ENCODE peak calls at places on chromosomes 3 and 15, in five cellular contexts. One of them, this sample, is unnamed.

GRCh38 chr3:195475614-195476013 is 32.8 kb upstream of the ACAP2 start:
- DNase-seq in KG1: no peak
- DNase-seq in LoVo: no peak
- DNase-seq in activated gamma-delta T cell treated with Interleukin-2 at 50 U/mL for 16 hours: no peak
- DNase-seq in HCEC 1CT: no peak
- DNase-seq in this sample: no peak

GRCh38 chr3:177459397-177459796 is 262.1 kb upstream of the TBL1XR1 start:
- DNase-seq in LoVo: no peak
- DNase-seq in KG1: no peak
- DNase-seq in activated gamma-delta T cell treated with Interleukin-2 at 50 U/mL for 16 hours: no peak
- DNase-seq in HCEC 1CT: peak
- DNase-seq in this sample: no peak

GRCh38 chr15:57509965-57510364 is 81.7 kb upstream of the MYZAP start:
- DNase-seq in KG1: no peak
- DNase-seq in HCEC 1CT: no peak
- DNase-seq in LoVo: no peak
- DNase-seq in activated gamma-delta T cell treated with Interleukin-2 at 50 U/mL for 16 hours: no peak
- DNase-seq in this sample: no peak

GRCh38 chr3:22900296-22900695 is 302.8 kb upstream of the UBE2E2 start:
- DNase-seq in activated gamma-delta T cell treated with Interleukin-2 at 50 U/mL for 16 hours: no peak
- DNase-seq in KG1: no peak
- DNase-seq in LoVo: no peak
- DNase-seq in HCEC 1CT: no peak
- DNase-seq in this sample: no peak

GRCh38 chr15:37134699-37135131 is 34.4 kb upstream of the MEIS2 start:
- DNase-seq in HCEC 1CT: peak
- DNase-seq in KG1: no peak
- DNase-seq in activated gamma-delta T cell treated with Interleukin-2 at 50 U/mL for 16 hours: no peak
- DNase-seq in LoVo: peak
- DNase-seq in this sample: no peak

GRCh38 chr15:89641053-89641452 is 14.2 kb downstream of the KIF7 start:
- DNase-seq in activated gamma-delta T cell treated with Interleukin-2 at 50 U/mL for 16 hours: no peak
- DNase-seq in KG1: no peak
- DNase-seq in HCEC 1CT: no peak
- DNase-seq in LoVo: no peak
- DNase-seq in this sample: no peak

GRCh38 chr15:90839187-90840071 is 29.0 kb upstream of the FURIN start:
- DNase-seq in LoVo: no peak
- DNase-seq in KG1: no peak
- DNase-seq in activated gamma-delta T cell treated with Interleukin-2 at 50 U/mL for 16 hours: no peak
- DNase-seq in HCEC 1CT: no peak
- DNase-seq in this sample: no peak

GRCh38 chr3:102129774-102130608 is 280.7 kb downstream of the NFKBIZ start:
- DNase-seq in activated gamma-delta T cell treated with Interleukin-2 at 50 U/mL for 16 hours: no peak
- DNase-seq in HCEC 1CT: peak
- DNase-seq in LoVo: peak
- DNase-seq in KG1: no peak
- DNase-seq in this sample: no peak

GRCh38 chr3:139518926-139519842 is 20.4 kb downstream of the RBP1 start:
- DNase-seq in LoVo: no peak
- DNase-seq in HCEC 1CT: no peak
- DNase-seq in KG1: no peak
- DNase-seq in activated gamma-delta T cell treated with Interleukin-2 at 50 U/mL for 16 hours: no peak
- DNase-seq in this sample: no peak

GRCh38 chr15:67405208-67406191 is 115.4 kb upstream of the C15orf61 start:
- DNase-seq in activated gamma-delta T cell treated with Interleukin-2 at 50 U/mL for 16 hours: no peak
- DNase-seq in KG1: no peak
- DNase-seq in LoVo: no peak
- DNase-seq in HCEC 1CT: peak
- DNase-seq in this sample: no peak

GRCh38 chr3:29515451-29515850 is 234.6 kb downstream of the RBMS3 start:
- DNase-seq in KG1: no peak
- DNase-seq in LoVo: no peak
- DNase-seq in activated gamma-delta T cell treated with Interleukin-2 at 50 U/mL for 16 hours: no peak
- DNase-seq in HCEC 1CT: peak
- DNase-seq in this sample: no peak

GRCh38 chr3:129572603-129573002 is 29.6 kb downstream of the H1-8 start:
- DNase-seq in LoVo: no peak
- DNase-seq in KG1: no peak
- DNase-seq in activated gamma-delta T cell treated with Interleukin-2 at 50 U/mL for 16 hours: no peak
- DNase-seq in HCEC 1CT: no peak
- DNase-seq in this sample: no peak

GRCh38 chr3:139664958-139665357 is 12.8 kb downstream of the NMNAT3 start:
- DNase-seq in activated gamma-delta T cell treated with Interleukin-2 at 50 U/mL for 16 hours: no peak
- DNase-seq in LoVo: no peak
- DNase-seq in KG1: no peak
- DNase-seq in HCEC 1CT: no peak
- DNase-seq in this sample: no peak

GRCh38 chr3:115285001-115285400 is 137.9 kb upstream of the ZBTB20 start:
- DNase-seq in activated gamma-delta T cell treated with Interleukin-2 at 50 U/mL for 16 hours: no peak
- DNase-seq in HCEC 1CT: no peak
- DNase-seq in KG1: no peak
- DNase-seq in LoVo: no peak
- DNase-seq in this sample: no peak

GRCh38 chr3:183698318-183698731 is 728 bp downstream of the YEATS2 start:
- DNase-seq in HCEC 1CT: peak
- DNase-seq in KG1: no peak
- DNase-seq in activated gamma-delta T cell treated with Interleukin-2 at 50 U/mL for 16 hours: peak
- DNase-seq in LoVo: peak
- DNase-seq in this sample: peak

GRCh38 chr3:57397175-57398026 is 104.9 kb upstream of the ASB14 start:
- DNase-seq in KG1: peak
- DNase-seq in HCEC 1CT: peak
- DNase-seq in LoVo: peak
- DNase-seq in activated gamma-delta T cell treated with Interleukin-2 at 50 U/mL for 16 hours: peak
- DNase-seq in this sample: peak

GRCh38 chr15:89669941-89670340 is 9.2 kb downstream of the PLIN1 start:
- DNase-seq in KG1: no peak
- DNase-seq in activated gamma-delta T cell treated with Interleukin-2 at 50 U/mL for 16 hours: no peak
- DNase-seq in HCEC 1CT: no peak
- DNase-seq in LoVo: no peak
- DNase-seq in this sample: no peak

GRCh38 chr3:98994128-98994762 is 92.8 kb upstream of the DCBLD2 start:
- DNase-seq in HCEC 1CT: peak
- DNase-seq in LoVo: peak
- DNase-seq in activated gamma-delta T cell treated with Interleukin-2 at 50 U/mL for 16 hours: no peak
- DNase-seq in KG1: no peak
- DNase-seq in this sample: no peak

GRCh38 chr15:66997212-66997611 is 68.2 kb upstream of the SMAD3 start:
- DNase-seq in LoVo: peak
- DNase-seq in activated gamma-delta T cell treated with Interleukin-2 at 50 U/mL for 16 hours: no peak
- DNase-seq in KG1: no peak
- DNase-seq in HCEC 1CT: peak
- DNase-seq in this sample: no peak

GRCh38 chr3:156644958-156645357 is 29.4 kb upstream of the TIPARP start:
- DNase-seq in LoVo: no peak
- DNase-seq in HCEC 1CT: no peak
- DNase-seq in activated gamma-delta T cell treated with Interleukin-2 at 50 U/mL for 16 hours: no peak
- DNase-seq in KG1: no peak
- DNase-seq in this sample: no peak

GRCh38 chr3:60064210-60065178 is 1014.7 kb upstream of the CFAP20DC start:
- DNase-seq in LoVo: no peak
- DNase-seq in KG1: no peak
- DNase-seq in activated gamma-delta T cell treated with Interleukin-2 at 50 U/mL for 16 hours: no peak
- DNase-seq in HCEC 1CT: peak
- DNase-seq in this sample: no peak

GRCh38 chr3:42012935-42013651 is 51.2 kb upstream of the ULK4 start:
- DNase-seq in KG1: no peak
- DNase-seq in activated gamma-delta T cell treated with Interleukin-2 at 50 U/mL for 16 hours: peak
- DNase-seq in HCEC 1CT: peak
- DNase-seq in LoVo: peak
- DNase-seq in this sample: peak

GRCh38 chr3:119219069-119219468 is 21.6 kb downstream of the B4GALT4 start:
- DNase-seq in HCEC 1CT: no peak
- DNase-seq in KG1: no peak
- DNase-seq in activated gamma-delta T cell treated with Interleukin-2 at 50 U/mL for 16 hours: no peak
- DNase-seq in LoVo: no peak
- DNase-seq in this sample: peak

GRCh38 chr3:23430781-23431423 is 227.8 kb downstream of the UBE2E2 start:
- DNase-seq in activated gamma-delta T cell treated with Interleukin-2 at 50 U/mL for 16 hours: no peak
- DNase-seq in LoVo: no peak
- DNase-seq in HCEC 1CT: peak
- DNase-seq in KG1: no peak
- DNase-seq in this sample: no peak

GRCh38 chr15:20659265-20659664 is 117.7 kb upstream of the GOLGA6L6 start:
- DNase-seq in KG1: no peak
- DNase-seq in LoVo: no peak
- DNase-seq in activated gamma-delta T cell treated with Interleukin-2 at 50 U/mL for 16 hours: no peak
- DNase-seq in HCEC 1CT: no peak
- DNase-seq in this sample: no peak

GRCh38 chr15:51952805-51953204 is 18.8 kb downstream of the LEO1 start:
- DNase-seq in activated gamma-delta T cell treated with Interleukin-2 at 50 U/mL for 16 hours: no peak
- DNase-seq in LoVo: no peak
- DNase-seq in HCEC 1CT: no peak
- DNase-seq in KG1: no peak
- DNase-seq in this sample: no peak

GRCh38 chr15:67305506-67305905 is 50.9 kb downstream of the IQCH start:
- DNase-seq in HCEC 1CT: no peak
- DNase-seq in activated gamma-delta T cell treated with Interleukin-2 at 50 U/mL for 16 hours: no peak
- DNase-seq in LoVo: no peak
- DNase-seq in KG1: no peak
- DNase-seq in this sample: no peak

GRCh38 chr15:71114887-71115566 is at the start of gene THSD4:
- DNase-seq in HCEC 1CT: peak
- DNase-seq in KG1: peak
- DNase-seq in LoVo: peak
- DNase-seq in activated gamma-delta T cell treated with Interleukin-2 at 50 U/mL for 16 hours: peak
- DNase-seq in this sample: peak